ENCODE peak calls at places on chromosomes 13 and 19, in four cellular contexts. E is ovary, F is Kasumi-1, J is non-pigmented ciliary epithelial cell. M is an unnamed sample.

GRCh38 chr13:60051754-60052153 is 112.0 kb downstream of the DIAPH3 start:
- DNase-seq in E (no peak), F (no peak), J (no peak), M (no peak)

GRCh38 chr19:2732883-2733282 is 6.9 kb downstream of the SLC39A3 start:
- DNase-seq in E (no peak), F (no peak), J (no peak), M (no peak)

GRCh38 chr13:25920931-25921330 is 130.9 kb downstream of the SHISA2 start:
- DNase-seq in E (no peak), F (no peak), J (no peak), M (no peak)

GRCh38 chr19:17749912-17750317 is 1.4 kb upstream of the FCHO1 start:
- DNase-seq in E (no peak), F (no peak), J (no peak), M (peak; percentile 22)

GRCh38 chr13:33611016-33611805 is 206.7 kb upstream of the RFC3 start:
- DNase-seq in E (no peak), F (no peak), J (peak; percentile 45), M (no peak)

GRCh38 chr19:2600914-2601870 is 101.3 kb downstream of the GNG7 start:
- DNase-seq in E (no peak), F (no peak), J (no peak), M (no peak)

GRCh38 chr13:24747248-24748151 is 16.5 kb upstream of the RNF17 start:
- DNase-seq in E (no peak), F (no peak), J (no peak), M (no peak)

GRCh38 chr19:48806518-48806817 is 4.4 kb downstream of the BCAT2 start:
- DNase-seq in E (no peak), F (no peak), J (no peak), M (peak; percentile 61)

GRCh38 chr13:49357694-49358093 is 86.2 kb downstream of the CAB39L start:
- DNase-seq in E (no peak), F (no peak), J (no peak), M (no peak)

GRCh38 chr19:17091758-17092333 is 16.3 kb downstream of the MYO9B start:
- DNase-seq in E (no peak), F (peak; percentile 85), J (no peak), M (peak; percentile 29)

GRCh38 chr13:31556376-31556775 is 182.9 kb upstream of the RXFP2 start:
- DNase-seq in E (no peak), F (no peak), J (peak; percentile 49), M (no peak)

GRCh38 chr13:19089315-19089714 is 92.3 kb downstream of the TUBA3C start:
- DNase-seq in E (no peak), F (peak; percentile 40), J (no peak), M (peak; percentile 15)